ENCODE peak calls at places on chromosomes 1 and 21, in seven cellular contexts. One of them, this sample, is unnamed. For H3K4me1 and H3K36me3, the result is how much of the 10 kb centered on the place peaks cover.

GRCh38 chr1:119147626-119148180 is 7.2 kb upstream of the WARS2 start:
- DNase-seq in colonic mucosa: no peak
- DNase-seq in Caco-2: no peak
- DNase-seq in neuronal stem cell: no peak
- DNase-seq in astrocyte: no peak
- DNase-seq in lung: no peak
- DNase-seq in adipocyte: peak
- DNase-seq in this sample: no peak

GRCh38 chr1:28516518-28516956 is 10.7 kb downstream of the RCC1 start:
- DNase-seq in colonic mucosa: no peak
- DNase-seq in neuronal stem cell: no peak
- DNase-seq in lung: no peak
- DNase-seq in astrocyte: peak
- DNase-seq in adipocyte: no peak
- DNase-seq in Caco-2: no peak
- DNase-seq in this sample: no peak

GRCh38 chr1:27001570-27002360 is 8.3 kb downstream of the TRNP1 start:
- DNase-seq in lung: peak
- DNase-seq in colonic mucosa: no peak
- DNase-seq in neuronal stem cell: no peak
- DNase-seq in Caco-2: no peak
- DNase-seq in astrocyte: no peak
- DNase-seq in adipocyte: peak
- DNase-seq in this sample: peak

GRCh38 chr21:34846214-34846575 is 177.4 kb downstream of the CLIC6 start:
- DNase-seq in lung: no peak
- DNase-seq in Caco-2: no peak
- DNase-seq in colonic mucosa: no peak
- DNase-seq in adipocyte: peak
- DNase-seq in neuronal stem cell: no peak
- DNase-seq in astrocyte: no peak
- DNase-seq in this sample: no peak

GRCh38 chr1:82466894-82467293 is 666.2 kb downstream of the ADGRL2 start:
- DNase-seq in Caco-2: no peak
- DNase-seq in colonic mucosa: no peak
- DNase-seq in adipocyte: no peak
- DNase-seq in lung: no peak
- DNase-seq in astrocyte: no peak
- DNase-seq in neuronal stem cell: no peak
- DNase-seq in this sample: no peak

GRCh38 chr21:25867041-25867440 is 132.3 kb downstream of the GABPA start:
- DNase-seq in neuronal stem cell: no peak
- DNase-seq in Caco-2: no peak
- DNase-seq in adipocyte: no peak
- DNase-seq in lung: no peak
- DNase-seq in colonic mucosa: no peak
- DNase-seq in astrocyte: no peak
- DNase-seq in this sample: no peak

GRCh38 chr1:20123696-20124450 is 4.5 kb upstream of the PLA2G2D start:
- DNase-seq in Caco-2: no peak
- DNase-seq in astrocyte: peak
- DNase-seq in lung: no peak
- DNase-seq in adipocyte: no peak
- DNase-seq in colonic mucosa: no peak
- DNase-seq in neuronal stem cell: no peak
- DNase-seq in this sample: no peak

GRCh38 chr1:36400825-36401601 is 3.3 kb upstream of the LSM10 start:
- DNase-seq in astrocyte: no peak
- DNase-seq in colonic mucosa: peak
- DNase-seq in adipocyte: no peak
- DNase-seq in Caco-2: no peak
- DNase-seq in neuronal stem cell: peak
- DNase-seq in lung: peak
- DNase-seq in this sample: peak

GRCh38 chr1:184222561-184223157 is 164.2 kb upstream of the C1orf21 start:
- DNase-seq in adipocyte: peak
- DNase-seq in lung: peak
- DNase-seq in astrocyte: no peak
- DNase-seq in Caco-2: no peak
- DNase-seq in colonic mucosa: peak
- DNase-seq in neuronal stem cell: no peak
- DNase-seq in this sample: no peak

GRCh38 chr1:31856140-31856539 is 40.3 kb upstream of the SPOCD1 start:
- DNase-seq in lung: no peak
- DNase-seq in neuronal stem cell: no peak
- DNase-seq in astrocyte: no peak
- DNase-seq in colonic mucosa: no peak
- DNase-seq in adipocyte: no peak
- DNase-seq in Caco-2: no peak
- DNase-seq in this sample: no peak

GRCh38 chr1:46081620-46082019 is 50.8 kb downstream of the PIK3R3 start:
- DNase-seq in Caco-2: no peak
- DNase-seq in neuronal stem cell: no peak
- DNase-seq in adipocyte: no peak
- DNase-seq in lung: no peak
- DNase-seq in colonic mucosa: no peak
- DNase-seq in astrocyte: no peak
- DNase-seq in this sample: no peak

GRCh38 chr1:39116116-39116607 is 88.3 kb upstream of the MACF1 start:
- DNase-seq in colonic mucosa: no peak
- DNase-seq in astrocyte: no peak
- DNase-seq in Caco-2: no peak
- DNase-seq in lung: no peak
- DNase-seq in adipocyte: no peak
- DNase-seq in neuronal stem cell: no peak
- DNase-seq in this sample: no peak

GRCh38 chr21:28745131-28746055 is 247.3 kb downstream of the LTN1 start:
- DNase-seq in neuronal stem cell: peak
- DNase-seq in astrocyte: peak
- DNase-seq in Caco-2: peak
- DNase-seq in lung: peak
- DNase-seq in colonic mucosa: peak
- DNase-seq in adipocyte: peak
- DNase-seq in this sample: peak

GRCh38 chr21:23016617-23017016 is 2018.4 kb downstream of the NCAM2 start:
- DNase-seq in lung: no peak
- DNase-seq in neuronal stem cell: no peak
- DNase-seq in adipocyte: no peak
- DNase-seq in colonic mucosa: no peak
- DNase-seq in Caco-2: peak
- DNase-seq in astrocyte: no peak
- DNase-seq in this sample: no peak

GRCh38 chr1:40036574-40036973 is 4.0 kb upstream of the CAP1 start:
- DNase-seq in Caco-2: no peak
- DNase-seq in colonic mucosa: peak
- DNase-seq in astrocyte: peak
- DNase-seq in adipocyte: peak
- DNase-seq in neuronal stem cell: no peak
- DNase-seq in lung: no peak
- DNase-seq in this sample: peak

GRCh38 chr1:27618341-27619067 is 14.6 kb upstream of the AHDC1 start:
- DNase-seq in Caco-2: no peak
- DNase-seq in colonic mucosa: no peak
- DNase-seq in adipocyte: no peak
- DNase-seq in lung: no peak
- DNase-seq in neuronal stem cell: no peak
- DNase-seq in astrocyte: no peak
- DNase-seq in this sample: no peak

DNA sequence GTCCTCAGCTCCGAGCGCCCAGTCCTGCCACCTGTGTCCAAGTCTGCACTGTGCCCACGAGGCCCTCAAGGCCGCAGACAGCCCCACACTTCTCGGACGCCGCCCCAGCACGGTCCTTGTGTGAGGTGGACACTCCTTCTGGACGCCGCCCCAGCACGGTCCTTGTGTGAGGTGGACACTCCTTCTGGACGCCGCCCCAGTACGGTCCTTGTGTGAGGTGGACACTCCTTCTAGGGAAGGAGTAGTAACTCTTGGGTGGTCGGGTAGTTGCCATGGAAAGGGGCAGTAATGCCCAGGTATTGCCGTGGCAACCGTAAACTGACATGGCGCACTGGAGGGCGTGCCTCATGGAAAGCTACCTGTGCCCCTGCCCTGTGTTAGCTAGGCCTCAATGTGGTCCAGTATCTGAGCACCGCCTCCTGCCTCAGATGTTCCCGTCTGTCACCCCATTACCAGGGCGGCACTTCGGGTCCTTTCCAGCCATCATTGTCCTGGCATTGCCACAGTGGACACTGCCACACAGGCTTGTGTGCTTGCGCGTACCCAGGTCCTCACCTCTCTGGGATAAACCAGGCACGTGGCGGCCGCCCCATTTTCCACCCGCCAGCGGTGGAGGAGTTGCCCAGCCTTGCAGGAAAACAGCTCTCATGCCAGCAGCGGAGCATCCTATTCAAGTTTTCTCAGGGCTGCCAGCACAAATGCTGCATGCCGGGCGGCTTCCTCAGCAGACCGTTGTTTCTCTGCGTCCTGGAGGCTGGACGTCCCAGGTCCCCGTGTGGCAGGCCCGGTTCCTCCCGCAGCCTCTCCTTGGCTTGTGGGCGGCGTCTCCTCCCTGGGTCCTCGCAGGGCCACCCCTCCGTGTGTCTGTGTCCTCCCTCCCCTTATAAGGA is 40.7 kb upstream of the POFUT2 start:
- DNase-seq in neuronal stem cell: no peak
- DNase-seq in lung: no peak
- DNase-seq in colonic mucosa: no peak
- DNase-seq in Caco-2: peak
- DNase-seq in astrocyte: no peak
- DNase-seq in adipocyte: no peak
- DNase-seq in this sample: no peak
- H3K4me1 ChIP-seq in neuronal stem cell: under half
- H3K4me1 ChIP-seq in lung: under half
- H3K4me1 ChIP-seq in colonic mucosa: under half
- H3K4me1 ChIP-seq in Caco-2: half or more
- H3K4me1 ChIP-seq in astrocyte: under half
- H3K4me1 ChIP-seq in adipocyte: under half
- H3K4me1 ChIP-seq in this sample: under half

GRCh38 chr1:11794446-11795237 is 11.1 kb downstream of the MTHFR start:
- DNase-seq in lung: no peak
- DNase-seq in adipocyte: no peak
- DNase-seq in Caco-2: no peak
- DNase-seq in neuronal stem cell: no peak
- DNase-seq in colonic mucosa: no peak
- DNase-seq in astrocyte: no peak
- DNase-seq in this sample: no peak

GRCh38 chr1:11795238-11795890 is 10.4 kb downstream of the MTHFR start:
- DNase-seq in colonic mucosa: no peak
- DNase-seq in adipocyte: no peak
- DNase-seq in astrocyte: no peak
- DNase-seq in lung: no peak
- DNase-seq in neuronal stem cell: no peak
- DNase-seq in Caco-2: no peak
- DNase-seq in this sample: no peak

GRCh38 chr1:11793819-11794218 is 11.9 kb downstream of the MTHFR start:
- DNase-seq in astrocyte: no peak
- DNase-seq in neuronal stem cell: no peak
- DNase-seq in adipocyte: no peak
- DNase-seq in colonic mucosa: no peak
- DNase-seq in lung: no peak
- DNase-seq in Caco-2: no peak
- DNase-seq in this sample: no peak

GRCh38 chr1:11797525-11798216 is 8.1 kb downstream of the MTHFR start:
- DNase-seq in astrocyte: no peak
- DNase-seq in Caco-2: no peak
- DNase-seq in lung: no peak
- DNase-seq in adipocyte: no peak
- DNase-seq in neuronal stem cell: no peak
- DNase-seq in colonic mucosa: peak
- DNase-seq in this sample: peak

GRCh38 chr1:11796036-11796828 is 9.5 kb downstream of the MTHFR start:
- DNase-seq in neuronal stem cell: no peak
- DNase-seq in astrocyte: no peak
- DNase-seq in Caco-2: no peak
- DNase-seq in adipocyte: no peak
- DNase-seq in colonic mucosa: no peak
- DNase-seq in lung: no peak
- DNase-seq in this sample: no peak
- H3K36me3 ChIP-seq in neuronal stem cell: under half
- H3K36me3 ChIP-seq in astrocyte: under half
- H3K36me3 ChIP-seq in Caco-2: under half
- H3K36me3 ChIP-seq in adipocyte: half or more
- H3K36me3 ChIP-seq in colonic mucosa: under half
- H3K36me3 ChIP-seq in lung: half or more
- H3K36me3 ChIP-seq in this sample: half or more

GRCh38 chr1:92314024-92314423 is 15.2 kb downstream of the RPAP2 start:
- DNase-seq in neuronal stem cell: no peak
- DNase-seq in adipocyte: no peak
- DNase-seq in Caco-2: no peak
- DNase-seq in astrocyte: no peak
- DNase-seq in lung: no peak
- DNase-seq in colonic mucosa: no peak
- DNase-seq in this sample: no peak

GRCh38 chr1:92310185-92310597 is 11.3 kb downstream of the RPAP2 start:
- DNase-seq in adipocyte: peak
- DNase-seq in Caco-2: no peak
- DNase-seq in neuronal stem cell: no peak
- DNase-seq in colonic mucosa: no peak
- DNase-seq in astrocyte: no peak
- DNase-seq in lung: no peak
- DNase-seq in this sample: no peak

GRCh38 chr1:92317836-92318493 is 19.1 kb downstream of the RPAP2 start:
- DNase-seq in adipocyte: no peak
- DNase-seq in lung: no peak
- DNase-seq in astrocyte: no peak
- DNase-seq in Caco-2: no peak
- DNase-seq in colonic mucosa: no peak
- DNase-seq in neuronal stem cell: no peak
- DNase-seq in this sample: no peak

DNA sequence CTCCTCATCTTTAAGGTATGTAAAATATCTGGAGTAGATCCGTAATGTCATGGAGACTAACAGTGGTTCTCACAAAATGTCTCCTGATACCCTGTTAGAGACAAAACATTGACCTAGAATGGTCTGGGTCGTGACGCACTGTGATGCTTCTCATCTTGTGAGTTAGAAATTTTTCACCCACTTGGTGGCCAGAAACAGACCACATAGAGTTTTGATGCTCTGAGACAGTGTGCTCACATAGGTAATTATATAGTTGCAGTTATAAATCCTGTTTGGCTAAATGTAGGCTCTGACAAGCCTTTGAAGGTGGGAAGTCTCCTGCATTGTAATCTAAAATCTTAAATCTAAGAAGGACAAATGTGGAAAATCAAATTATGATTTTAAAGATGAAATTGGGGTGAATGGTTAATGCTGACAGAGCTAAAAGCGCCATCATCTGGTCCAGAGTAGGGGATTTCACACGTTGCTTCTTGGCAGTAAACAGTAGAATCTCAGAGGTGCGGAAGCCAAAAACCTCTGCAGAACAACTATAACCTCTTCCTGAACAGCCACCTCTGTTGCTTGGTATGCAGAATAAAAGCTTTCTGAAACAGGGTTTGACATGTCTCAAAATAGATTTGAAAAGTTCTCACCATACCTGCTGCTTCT is 17.0 kb downstream of the RPAP2 start:
- DNase-seq in adipocyte: no peak
- DNase-seq in astrocyte: no peak
- DNase-seq in colonic mucosa: no peak
- DNase-seq in lung: no peak
- DNase-seq in neuronal stem cell: no peak
- DNase-seq in Caco-2: no peak
- DNase-seq in this sample: no peak
- H3K4me1 ChIP-seq in adipocyte: under half
- H3K4me1 ChIP-seq in astrocyte: under half
- H3K4me1 ChIP-seq in colonic mucosa: under half
- H3K4me1 ChIP-seq in lung: under half
- H3K4me1 ChIP-seq in neuronal stem cell: under half
- H3K4me1 ChIP-seq in Caco-2: under half
- H3K4me1 ChIP-seq in this sample: under half

GRCh38 chr1:1541956-1542765 is 1.7 kb upstream of the TMEM240 start:
- DNase-seq in adipocyte: no peak
- DNase-seq in astrocyte: no peak
- DNase-seq in colonic mucosa: no peak
- DNase-seq in neuronal stem cell: no peak
- DNase-seq in lung: no peak
- DNase-seq in Caco-2: no peak
- DNase-seq in this sample: no peak
- H3K36me3 ChIP-seq in adipocyte: under half
- H3K36me3 ChIP-seq in astrocyte: under half
- H3K36me3 ChIP-seq in colonic mucosa: under half
- H3K36me3 ChIP-seq in neuronal stem cell: under half
- H3K36me3 ChIP-seq in lung: under half
- H3K36me3 ChIP-seq in Caco-2: under half
- H3K36me3 ChIP-seq in this sample: under half

This sample was measured in right atrium auricular region.